ENCODE peak calls at places on chromosomes 13 and 19, in four cellular contexts. E is right lobe of liver, T is H54, C is Peyer's patch. G is an unnamed sample.

GRCh38 chr13:98775844-98776598 is 23.5 kb upstream of the SLC15A1 start:
- DNase-seq in E (no peak), T (peak; percentile 100), C (peak; percentile 91), G (no peak)

GRCh38 chr19:32649751-32650150 is 25.2 kb downstream of the ANKRD27 start:
- DNase-seq in E (peak; percentile 84), T (no peak), C (no peak), G (no peak)

GRCh38 chr13:84925443-84925842 is 873.8 kb downstream of the SLITRK6 start:
- DNase-seq in E (no peak), T (peak; percentile 19), C (no peak), G (no peak)

GRCh38 chr13:46757640-46758039 is 39.3 kb downstream of the ESD start:
- DNase-seq in E (no peak), T (no peak), C (no peak), G (no peak)

GRCh38 chr13:87923713-87924112 is 252.5 kb downstream of the SLITRK5 start:
- DNase-seq in E (no peak), T (no peak), C (no peak), G (no peak)

GRCh38 chr13:46575843-46576242 is 22.9 kb downstream of the LRCH1 start:
- DNase-seq in E (no peak), T (peak; percentile 23), C (no peak), G (no peak)

GRCh38 chr13:24161980-24162517 is 1.5 kb downstream of the SPATA13 start:
- DNase-seq in E (no peak), T (no peak), C (peak; percentile 61), G (no peak)

GRCh38 chr13:107650081-107650701 is 565.1 kb downstream of the LIG4 start:
- DNase-seq in E (peak; percentile 50), T (peak; percentile 28), C (peak; percentile 48), G (no peak)

GRCh38 chr19:45474941-45475516 is 7.2 kb downstream of the FOSB start:
- DNase-seq in E (no peak), T (no peak), C (no peak), G (no peak)

GRCh38 chr19:37867831-37868230 is 38.6 kb downstream of the WDR87 start:
- DNase-seq in E (no peak), T (no peak), C (no peak), G (no peak)

GRCh38 chr13:98657506-98658085 is 80.7 kb upstream of the STK24 start:
- DNase-seq in E (no peak), T (no peak), C (no peak), G (no peak)

GRCh38 chr13:79870766-79871165 is 389.8 kb downstream of the NDFIP2 start:
- DNase-seq in E (no peak), T (no peak), C (no peak), G (no peak)

GRCh38 chr13:47213057-47213456 is 316.2 kb upstream of the HTR2A start:
- DNase-seq in E (no peak), T (no peak), C (no peak), G (no peak)

GRCh38 chr13:27086599-27087265 is 84.9 kb downstream of the USP12 start:
- DNase-seq in E (no peak), T (no peak), C (no peak), G (no peak)

GRCh38 chr13:85333511-85333910 is 465.7 kb downstream of the SLITRK6 start:
- DNase-seq in E (no peak), T (no peak), C (no peak), G (no peak)

GRCh38 chr19:6712692-6713670 is 7.5 kb downstream of the C3 start:
- DNase-seq in E (no peak), T (no peak), C (no peak), G (no peak)

GRCh38 chr13:74187564-74187963 is 53.4 kb upstream of the KLF12 start:
- DNase-seq in E (no peak), T (peak; percentile 4), C (no peak), G (no peak)

GRCh38 chr19:35095667-35096368 is 19.8 kb upstream of the FXYD3 start:
- DNase-seq in E (no peak), T (no peak), C (no peak), G (no peak)

GRCh38 chr13:91157273-91158014 is 190.0 kb upstream of the MIR17HG start:
- DNase-seq in E (no peak), T (no peak), C (no peak), G (no peak)

GRCh38 chr13:104769520-104769919 is 1703.3 kb upstream of the SLC10A2 start:
- DNase-seq in E (no peak), T (no peak), C (no peak), G (no peak)

DNA sequence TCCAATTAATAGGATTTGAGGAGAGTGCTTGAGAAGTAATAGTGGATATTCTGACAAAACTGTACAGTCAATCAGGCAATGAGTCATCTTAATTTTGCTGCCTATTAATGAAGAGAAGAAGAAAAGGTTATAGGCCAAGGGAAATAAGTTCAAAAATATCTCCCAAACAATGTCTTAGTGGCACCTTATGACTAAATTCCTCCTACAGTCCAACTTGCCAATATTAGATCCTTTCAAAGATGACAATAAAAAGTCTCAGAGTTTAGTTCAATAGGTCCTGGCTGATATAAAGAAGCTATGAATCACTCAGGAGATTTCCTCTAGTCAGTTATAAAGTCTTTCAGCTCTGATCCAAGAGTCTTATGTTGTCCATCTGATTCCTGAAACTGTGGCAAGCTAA is 27.9 kb downstream of the UGGT2 start:
- DNase-seq in E (no peak), T (no peak), C (no peak), G (no peak)
- TF ChIP-seq POLR2A in E (no peak), T (no peak), C (no peak), G (no peak)

GRCh38 chr13:70347947-70348620 is 239.8 kb upstream of the KLHL1 start:
- DNase-seq in E (no peak), T (no peak), C (no peak), G (no peak)

GRCh38 chr13:70357031-70357430 is 248.8 kb upstream of the KLHL1 start:
- DNase-seq in E (no peak), T (no peak), C (no peak), G (no peak)

GRCh38 chr13:70353096-70353495 is 244.8 kb upstream of the KLHL1 start:
- DNase-seq in E (no peak), T (no peak), C (no peak), G (no peak)
- TF ChIP-seq POLR2A in E (no peak), T (no peak), C (no peak), G (no peak)

DNA sequence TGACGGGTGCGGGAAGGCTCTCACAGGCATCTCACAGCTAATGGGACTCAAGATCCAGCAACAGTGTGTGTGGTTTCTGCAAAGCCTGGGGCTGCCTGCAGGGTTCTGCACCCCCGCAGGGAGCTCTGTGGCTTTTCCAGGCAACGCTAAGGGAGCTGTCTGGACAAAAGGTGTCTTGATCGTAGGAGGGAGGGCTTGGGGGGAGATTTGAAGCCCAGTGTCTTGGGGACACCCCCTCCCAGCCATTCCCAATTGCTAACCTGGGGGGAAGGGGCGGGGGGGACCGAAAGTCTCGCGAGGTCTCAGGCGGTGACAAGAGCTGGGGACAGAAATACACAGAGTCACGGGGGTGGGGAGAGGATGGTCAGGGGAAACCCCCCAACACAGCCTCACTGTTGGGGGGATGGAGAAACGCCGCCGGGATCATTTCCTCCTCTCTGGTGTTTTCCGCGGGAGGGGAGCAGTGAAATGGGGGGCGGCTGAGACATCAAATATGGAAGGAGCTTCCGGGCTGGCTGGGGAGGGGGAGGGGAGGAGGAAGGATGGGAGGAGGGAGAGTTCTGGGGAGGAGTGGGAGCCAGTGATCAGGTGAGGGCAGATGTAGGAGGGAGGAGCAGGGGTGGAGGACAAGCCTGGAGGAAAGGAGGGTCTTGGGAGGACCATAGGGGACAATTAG is 13.3 kb downstream of the KCNC3 start:
- DNase-seq in E (no peak), T (peak; percentile 81), C (no peak), G (peak; percentile 59)
- TF ChIP-seq POLR2A in E (no peak), T (no peak), C (no peak), G (no peak)

GRCh38 chr19:3047307-3048189 is 14.7 kb downstream of the TLE5 start:
- DNase-seq in E (peak; percentile 75), T (peak; percentile 100), C (peak; percentile 94), G (no peak)
- TF ChIP-seq POLR2A in E (no peak), T (no peak), C (no peak), G (no peak)

GRCh38 chr19:48501961-48502719 is 9.5 kb downstream of the LMTK3 start:
- DNase-seq in E (peak; percentile 65), T (no peak), C (peak; percentile 95), G (no peak)
- TF ChIP-seq POLR2A in E (no peak), T (no peak), C (peak; percentile 27), G (no peak)

GRCh38 chr13:31045621-31046081 is 113.2 kb downstream of the TEX26 start:
- DNase-seq in E (no peak), T (peak; percentile 62), C (peak; percentile 90), G (no peak)
- TF ChIP-seq POLR2A in E (no peak), T (no peak), C (peak; percentile 50), G (no peak)

GRCh38 chr19:16660763-16661479 is at the start of gene TMEM38A:
- DNase-seq in E (peak; percentile 75), T (peak; percentile 54), C (peak; percentile 69), G (peak; percentile 32)
- TF ChIP-seq POLR2A in E (peak; percentile 16), T (peak; percentile 35), C (no peak), G (peak; percentile 47)